ENCODE peak calls at places on chromosomes 12 and 14, in four cellular contexts. G is lung microvascular endothelial cell, S is endothelial cell, F is mesothelial cell of epicardium. D is an unnamed sample.

GRCh38 chr14:99273025-99273723 is 1.2 kb upstream of the BCL11B start:
- DNase-seq in G (no peak), S (peak; percentile 50), F (no peak), D (peak; percentile 3)

GRCh38 chr12:107282628-107283027 is 189.3 kb upstream of the CRY1 start:
- DNase-seq in G (no peak), S (no peak), F (no peak), D (no peak)

GRCh38 chr12:105420659-105421240 is 90.3 kb downstream of the C12orf75 start:
- DNase-seq in G (peak; percentile 90), S (peak; percentile 73), F (peak; percentile 53), D (peak; percentile 77)

GRCh38 chr12:107327783-107328182 is 234.4 kb upstream of the CRY1 start:
- DNase-seq in G (no peak), S (no peak), F (no peak), D (no peak)

GRCh38 chr12:122955151-122955550 is 11.1 kb downstream of the ABCB9 start:
- DNase-seq in G (no peak), S (no peak), F (no peak), D (no peak)

GRCh38 chr12:58026892-58027891 is 85.8 kb downstream of the ATP23 start:
- DNase-seq in G (no peak), S (no peak), F (no peak), D (no peak)

GRCh38 chr14:66105819-66106218 is 380.4 kb upstream of the CCDC196 start:
- DNase-seq in G (peak; percentile 11), S (no peak), F (no peak), D (no peak)

GRCh38 chr14:102805454-102805891 is 28.2 kb downstream of the TRAF3 start:
- DNase-seq in G (no peak), S (no peak), F (no peak), D (no peak)